ENCODE peak calls at places on chromosome 7, in four cellular contexts. Y is memory B cell, E is brain microvascular endothelial cell, F is ELR. H is an unnamed sample.

GRCh38 chr7:65307651-65308299 is 65.9 kb upstream of the ZNF92 start:
- DNase-seq in Y (peak; percentile 34), E (peak; percentile 45), F (peak; percentile 60), H (peak; percentile 13)

GRCh38 chr7:156673454-156673853 is 32.9 kb downstream of the RNF32 start:
- DNase-seq in Y (no peak), E (no peak), F (no peak), H (no peak)

GRCh38 chr7:49333180-49333881 is 409.0 kb downstream of the CDC14C start:
- DNase-seq in Y (no peak), E (no peak), F (no peak), H (no peak)

GRCh38 chr7:110386914-110387313 is 704.0 kb upstream of the LRRN3 start:
- DNase-seq in Y (no peak), E (peak; percentile 65), F (peak; percentile 89), H (no peak)

GRCh38 chr7:2251841-2252771 is 10.1 kb downstream of the NUDT1 start:
- DNase-seq in Y (no peak), E (no peak), F (no peak), H (no peak)

GRCh38 chr7:114533151-114533550 is 118.5 kb downstream of the FOXP2 start:
- DNase-seq in Y (no peak), E (no peak), F (no peak), H (no peak)

GRCh38 chr7:148556892-148557291 is 33.7 kb upstream of the C7orf33 start:
- DNase-seq in Y (no peak), E (no peak), F (peak; percentile 16), H (no peak)

GRCh38 chr7:87318741-87319140 is 26.7 kb upstream of the CROT start:
- DNase-seq in Y (no peak), E (no peak), F (no peak), H (no peak)

GRCh38 chr7:51013218-51013786 is 230.6 kb upstream of the GRB10 start:
- DNase-seq in Y (no peak), E (no peak), F (no peak), H (no peak)

GRCh38 chr7:43647314-43647691 is 64.4 kb downstream of the STK17A start:
- DNase-seq in Y (no peak), E (peak; percentile 91), F (peak; percentile 79), H (no peak)

GRCh38 chr7:16810573-16810972 is 5.8 kb upstream of the AGR2 start:
- DNase-seq in Y (no peak), E (no peak), F (no peak), H (no peak)